ENCODE peak calls at places on chromosome 12, in six cellular contexts. O is HCT116, N is uterus, W is sigmoid colon, T is upper lobe of left lung, X is body of pancreas. D is an unnamed sample.

GRCh38 chr12:58557156-58557555 is 363.1 kb downstream of the LRIG3 start:
- DNase-seq in N (no peak), O (no peak), X (no peak), W (no peak), T (no peak), D (no peak)

GRCh38 chr12:26029741-26030033 is 71.2 kb downstream of the RASSF8 start:
- DNase-seq in W (no peak), X (no peak), N (no peak), O (no peak), T (no peak), D (no peak)

GRCh38 chr12:27361372-27361771 is 28.7 kb downstream of the BMAL2 start:
- DNase-seq in X (no peak), O (no peak), T (no peak), N (no peak), W (no peak), D (no peak)

GRCh38 chr12:129544716-129545115 is 359.1 kb downstream of the TMEM132D start:
- DNase-seq in O (no peak), T (no peak), N (no peak), W (no peak), X (no peak), D (no peak)

GRCh38 chr12:29113101-29113500 is 36.0 kb upstream of the FAR2 start:
- DNase-seq in X (no peak), O (peak; percentile 41), W (no peak), N (no peak), T (no peak), D (no peak)

GRCh38 chr12:90977224-90977623 is 22.2 kb upstream of the CCER1 start:
- DNase-seq in T (no peak), N (no peak), O (no peak), X (no peak), W (no peak), D (no peak)

GRCh38 chr12:460301-461230 is 827 bp downstream of the B4GALNT3 start:
- DNase-seq in X (peak; percentile 47), N (peak; percentile 32), T (peak; percentile 87), W (no peak), O (no peak), D (peak; percentile 53)

GRCh38 chr12:58443273-58443980 is 476.9 kb downstream of the LRIG3 start:
- DNase-seq in T (no peak), X (no peak), N (no peak), W (no peak), O (peak; percentile 40), D (no peak)

GRCh38 chr12:57521475-57522018 is 1.1 kb upstream of the MBD6 start:
- DNase-seq in O (no peak), N (peak; percentile 67), T (no peak), X (peak; percentile 57), W (peak; percentile 86), D (peak; percentile 42)

GRCh38 chr12:114400395-114400794 is 5.5 kb downstream of the TBX5 start:
- DNase-seq in X (no peak), W (peak; percentile 48), T (peak; percentile 64), N (no peak), O (no peak), D (no peak)

GRCh38 chr12:70719672-70720420 is 82.6 kb upstream of the PTPRB start:
- DNase-seq in T (no peak), W (peak; percentile 66), N (no peak), O (no peak), X (no peak), D (no peak)

GRCh38 chr12:12810507-12811143 is 2.5 kb upstream of the DDX47 start:
- DNase-seq in O (no peak), X (peak; percentile 19), T (no peak), W (no peak), N (no peak), D (no peak)

DNA sequence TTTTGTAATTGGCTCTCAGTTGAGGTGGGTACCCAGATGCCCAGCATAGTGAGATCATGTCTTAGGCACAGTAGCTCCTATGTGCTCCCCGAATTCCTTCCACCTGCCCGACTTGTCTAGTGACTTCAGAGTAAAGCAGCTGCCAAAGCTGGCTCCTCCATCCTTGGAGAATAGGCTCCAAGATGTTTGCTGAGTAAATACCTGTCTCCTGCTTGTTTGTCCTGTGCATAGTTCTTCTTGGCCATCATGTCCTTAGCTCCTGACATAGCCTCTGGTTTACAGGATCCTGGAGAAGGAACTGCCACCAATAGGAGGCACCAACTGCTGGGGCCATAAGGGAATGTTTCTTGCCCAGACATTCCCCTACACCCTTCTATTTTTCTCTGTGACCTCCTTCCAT is 52.6 kb upstream of the CISTR start:
- DNase-seq in W (no peak), N (no peak), O (no peak), X (no peak), T (no peak), D (no peak)
- TF ChIP-seq CTCF in W (no peak), N (no peak), O (no peak), X (no peak), T (no peak), D (no peak)

DNA sequence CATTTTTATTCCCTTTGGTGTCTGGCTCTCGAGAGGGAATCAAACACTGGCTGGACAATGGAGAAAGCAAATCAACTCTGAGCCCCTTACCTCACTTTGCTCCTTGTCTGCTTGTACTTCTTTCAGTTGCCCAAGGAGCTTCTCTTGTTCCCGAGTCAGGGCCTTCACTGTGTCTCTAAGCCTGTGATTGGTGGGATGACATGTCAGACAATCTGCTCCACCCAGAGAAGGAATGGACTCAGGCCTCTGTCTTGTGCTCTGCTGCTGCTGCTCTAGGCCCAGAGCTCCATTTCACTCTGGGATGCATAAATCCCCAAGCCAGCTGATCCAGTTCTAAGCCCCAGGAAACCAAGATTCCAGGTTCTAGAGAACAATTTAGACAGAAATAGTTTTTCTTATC is 7.6 kb downstream of the CALCOCO1 start:
- DNase-seq in W (peak; percentile 14), O (no peak), T (no peak), N (no peak), X (no peak), D (no peak)
- TF ChIP-seq POLR2A in W (no peak), O (no peak), T (no peak), N (no peak), X (no peak), D (no peak)

GRCh38 chr12:52531563-52532300 is 11.5 kb upstream of the KRT5 start:
- DNase-seq in W (peak; percentile 61), N (no peak), X (no peak), O (no peak), T (no peak), D (no peak)

GRCh38 chr12:52534482-52534881 is 14.3 kb upstream of the KRT5 start:
- DNase-seq in N (no peak), T (no peak), O (no peak), W (no peak), X (no peak), D (no peak)

GRCh38 chr12:52532636-52533035 is 12.4 kb upstream of the KRT5 start:
- DNase-seq in N (no peak), T (no peak), W (peak; percentile 37), X (no peak), O (no peak), D (no peak)

GRCh38 chr12:52530905-52531304 is 10.7 kb upstream of the KRT5 start:
- DNase-seq in W (no peak), N (no peak), T (no peak), X (no peak), O (no peak), D (no peak)

DNA sequence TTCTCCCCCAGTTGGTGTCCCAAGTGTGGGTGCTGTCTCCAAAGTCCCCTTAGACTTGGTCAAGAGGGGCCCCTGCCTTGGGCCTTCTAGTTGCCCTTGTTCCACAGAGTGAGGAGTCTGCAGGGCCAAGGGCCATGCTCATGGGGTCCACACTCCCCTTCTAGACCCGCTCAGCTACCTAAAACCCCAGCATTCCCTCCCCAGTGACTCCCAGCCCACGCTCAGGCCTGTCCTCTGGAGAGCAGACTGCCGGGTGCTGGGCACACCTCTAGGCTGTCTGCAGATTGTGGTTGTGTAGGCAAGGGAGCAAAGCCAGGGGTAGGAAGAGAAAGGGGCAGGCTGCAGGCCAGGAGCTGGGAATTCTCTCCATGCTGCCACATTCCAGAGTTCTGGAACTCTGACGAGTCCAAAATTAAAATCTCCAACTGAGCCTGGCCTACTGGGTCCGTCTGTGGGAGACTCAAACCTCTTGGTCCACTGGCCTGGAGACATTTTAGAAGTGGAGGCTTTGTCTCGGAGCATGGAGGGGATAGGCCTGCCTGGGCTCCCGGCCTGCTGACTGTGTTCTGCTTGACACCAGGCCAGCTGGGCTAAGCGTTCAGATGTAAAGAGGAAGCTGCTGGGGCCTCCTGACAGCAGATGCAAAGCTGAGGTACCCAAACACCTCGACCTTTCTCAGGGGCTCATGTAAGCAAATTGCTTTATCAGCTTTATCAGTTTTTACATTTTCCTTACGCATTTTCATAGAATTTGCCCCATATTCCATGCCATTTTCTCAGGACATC is 13.7 kb upstream of the KRT5 start:
- DNase-seq in T (no peak), W (peak; percentile 29), O (no peak), N (no peak), X (no peak), D (peak; percentile 38)
- H3K27ac ChIP-seq in T (no peak overlapping the region), W (no peak overlapping the region), O (no peak overlapping the region), N (no peak overlapping the region), X (no peak overlapping the region), D (no peak overlapping the region)

GRCh38 chr12:49068879-49069506 is 786 bp downstream of the RHEBL1 start:
- DNase-seq in T (no peak), O (no peak), W (no peak), X (no peak), N (no peak), D (no peak)

GRCh38 chr12:49070971-49071370 is 1.2 kb upstream of the RHEBL1 start:
- DNase-seq in N (no peak), O (no peak), T (peak; percentile 65), X (no peak), W (no peak), D (no peak)

GRCh38 chr12:49064767-49065152 is 4.2 kb upstream of the KMT2D start:
- DNase-seq in T (no peak), W (no peak), N (no peak), X (no peak), O (no peak), D (no peak)

GRCh38 chr12:49066120-49066519 is 3.7 kb downstream of the RHEBL1 start:
- DNase-seq in N (no peak), O (no peak), X (no peak), T (no peak), W (no peak), D (no peak)

GRCh38 chr12:49069507-49070346 is at the start of gene RHEBL1:
- DNase-seq in O (peak; percentile 90), X (peak; percentile 98), N (peak; percentile 98), T (peak; percentile 100), W (peak; percentile 99), D (peak; percentile 99)
- TF ChIP-seq CTCF in O (peak; percentile 25), X (no peak), N (no peak), T (peak; percentile 8), W (no peak), D (no peak)